ENCODE peak calls at places on chromosomes 5 and 9, in five cellular contexts. One of them, this sample, is unnamed.

GRCh38 chr9:72864327-72864726 is 88.5 kb downstream of the ALDH1A1 start:
- DNase-seq in testis: no peak
- DNase-seq in HCT116: no peak
- DNase-seq in GM12891: no peak
- DNase-seq in A549: no peak
- DNase-seq in this sample: no peak

GRCh38 chr9:78127271-78128225 is 95.9 kb upstream of the GNAQ start:
- DNase-seq in testis: no peak
- DNase-seq in HCT116: no peak
- DNase-seq in GM12891: no peak
- DNase-seq in A549: no peak
- DNase-seq in this sample: no peak

GRCh38 chr9:113609562-113610318 is 146.2 kb downstream of the RGS3 start:
- DNase-seq in testis: peak
- DNase-seq in HCT116: no peak
- DNase-seq in GM12891: no peak
- DNase-seq in A549: no peak
- DNase-seq in this sample: no peak

GRCh38 chr9:134130503-134131375 is 5.1 kb upstream of the WDR5 start:
- DNase-seq in testis: peak
- DNase-seq in HCT116: no peak
- DNase-seq in GM12891: no peak
- DNase-seq in A549: no peak
- DNase-seq in this sample: no peak

GRCh38 chr9:125172351-125172750 is 17.3 kb downstream of the PPP6C start:
- DNase-seq in testis: no peak
- DNase-seq in HCT116: no peak
- DNase-seq in GM12891: no peak
- DNase-seq in A549: no peak
- DNase-seq in this sample: no peak

GRCh38 chr9:87703636-87704276 is 22.2 kb upstream of the CTSL start:
- DNase-seq in testis: no peak
- DNase-seq in HCT116: no peak
- DNase-seq in GM12891: no peak
- DNase-seq in A549: no peak
- DNase-seq in this sample: no peak

GRCh38 chr9:19683715-19684114 is 105.1 kb downstream of the SLC24A2 start:
- DNase-seq in testis: no peak
- DNase-seq in HCT116: no peak
- DNase-seq in GM12891: no peak
- DNase-seq in A549: no peak
- DNase-seq in this sample: no peak

GRCh38 chr5:130198927-130199326 is 294.7 kb downstream of the CHSY3 start:
- DNase-seq in testis: peak
- DNase-seq in HCT116: peak
- DNase-seq in GM12891: no peak
- DNase-seq in A549: peak
- DNase-seq in this sample: no peak

GRCh38 chr5:124956471-124957029 is 210.1 kb upstream of the ZNF608 start:
- DNase-seq in testis: no peak
- DNase-seq in HCT116: no peak
- DNase-seq in GM12891: no peak
- DNase-seq in A549: no peak
- DNase-seq in this sample: no peak

GRCh38 chr9:129027224-129027684 is 877 bp downstream of the SH3GLB2 start:
- DNase-seq in testis: no peak
- DNase-seq in HCT116: no peak
- DNase-seq in GM12891: no peak
- DNase-seq in A549: no peak
- DNase-seq in this sample: no peak

GRCh38 chr5:32909207-32909606 is 198.1 kb downstream of the NPR3 start:
- DNase-seq in testis: no peak
- DNase-seq in HCT116: no peak
- DNase-seq in GM12891: no peak
- DNase-seq in A549: no peak
- DNase-seq in this sample: no peak

GRCh38 chr5:107464876-107465275 is 205.9 kb downstream of the EFNA5 start:
- DNase-seq in testis: no peak
- DNase-seq in HCT116: no peak
- DNase-seq in GM12891: no peak
- DNase-seq in A549: no peak
- DNase-seq in this sample: no peak

GRCh38 chr9:37486616-37487544 is 1.1 kb downstream of the POLR1E start:
- DNase-seq in testis: peak
- DNase-seq in HCT116: no peak
- DNase-seq in GM12891: no peak
- DNase-seq in A549: no peak
- DNase-seq in this sample: no peak

GRCh38 chr9:1009101-1009707 is 32.7 kb downstream of the DMRT3 start:
- DNase-seq in testis: peak
- DNase-seq in HCT116: peak
- DNase-seq in GM12891: peak
- DNase-seq in A549: peak
- DNase-seq in this sample: peak

GRCh38 chr9:112054916-112055315 is 120.2 kb downstream of the SUSD1 start:
- DNase-seq in testis: no peak
- DNase-seq in HCT116: no peak
- DNase-seq in GM12891: no peak
- DNase-seq in A549: no peak
- DNase-seq in this sample: no peak

GRCh38 chr5:167850901-167851300 is 440.5 kb upstream of the WWC1 start:
- DNase-seq in testis: no peak
- DNase-seq in HCT116: no peak
- DNase-seq in GM12891: no peak
- DNase-seq in A549: no peak
- DNase-seq in this sample: no peak

GRCh38 chr5:138654281-138654867 is 79.2 kb upstream of the HSPA9 start:
- DNase-seq in testis: no peak
- DNase-seq in HCT116: no peak
- DNase-seq in GM12891: no peak
- DNase-seq in A549: no peak
- DNase-seq in this sample: no peak

GRCh38 chr5:38445374-38446028 is 110.9 kb downstream of the LIFR start:
- DNase-seq in testis: peak
- DNase-seq in HCT116: no peak
- DNase-seq in GM12891: no peak
- DNase-seq in A549: no peak
- DNase-seq in this sample: peak

GRCh38 chr9:135471751-135472640 is 7.6 kb upstream of the PPP1R26 start:
- DNase-seq in testis: no peak
- DNase-seq in HCT116: no peak
- DNase-seq in GM12891: no peak
- DNase-seq in A549: no peak
- DNase-seq in this sample: no peak

GRCh38 chr5:15885156-15885555 is 294.4 kb downstream of the MARCHF11 start:
- DNase-seq in testis: no peak
- DNase-seq in HCT116: no peak
- DNase-seq in GM12891: no peak
- DNase-seq in A549: no peak
- DNase-seq in this sample: no peak

GRCh38 chr5:167993771-167994170 is 297.7 kb upstream of the WWC1 start:
- DNase-seq in testis: no peak
- DNase-seq in HCT116: no peak
- DNase-seq in GM12891: no peak
- DNase-seq in A549: no peak
- DNase-seq in this sample: no peak

GRCh38 chr5:116575635-116576042 is 1.0 kb upstream of the SEMA6A start:
- DNase-seq in testis: peak
- DNase-seq in HCT116: no peak
- DNase-seq in GM12891: peak
- DNase-seq in A549: no peak
- DNase-seq in this sample: no peak

GRCh38 chr9:122463828-122464632 is 13.7 kb downstream of the OR1J1 start:
- DNase-seq in testis: peak
- DNase-seq in HCT116: peak
- DNase-seq in GM12891: no peak
- DNase-seq in A549: no peak
- DNase-seq in this sample: no peak

GRCh38 chr9:33468215-33468730 is 5.5 kb downstream of the NOL6 start:
- DNase-seq in testis: no peak
- DNase-seq in HCT116: no peak
- DNase-seq in GM12891: no peak
- DNase-seq in A549: no peak
- DNase-seq in this sample: no peak

GRCh38 chr9:91033270-91033669 is 231.7 kb downstream of the SYK start:
- DNase-seq in testis: no peak
- DNase-seq in HCT116: no peak
- DNase-seq in GM12891: no peak
- DNase-seq in A549: no peak
- DNase-seq in this sample: no peak

GRCh38 chr9:117616436-117616835 is 87.8 kb upstream of the TLR4 start:
- DNase-seq in testis: no peak
- DNase-seq in HCT116: no peak
- DNase-seq in GM12891: no peak
- DNase-seq in A549: no peak
- DNase-seq in this sample: no peak

GRCh38 chr5:102283111-102283797 is 12.8 kb downstream of the SLCO4C1 start:
- DNase-seq in testis: no peak
- DNase-seq in HCT116: no peak
- DNase-seq in GM12891: no peak
- DNase-seq in A549: no peak
- DNase-seq in this sample: no peak

GRCh38 chr5:168346417-168346816 is 55.0 kb downstream of the WWC1 start:
- DNase-seq in testis: no peak
- DNase-seq in HCT116: no peak
- DNase-seq in GM12891: no peak
- DNase-seq in A549: no peak
- DNase-seq in this sample: no peak

GRCh38 chr5:107803728-107804127 is 133.0 kb upstream of the EFNA5 start:
- DNase-seq in testis: no peak
- DNase-seq in HCT116: no peak
- DNase-seq in GM12891: no peak
- DNase-seq in A549: no peak
- DNase-seq in this sample: no peak

GRCh38 chr5:74766348-74766886 is 500 bp downstream of the GFM2 start:
- DNase-seq in testis: no peak
- DNase-seq in HCT116: peak
- DNase-seq in GM12891: peak
- DNase-seq in A549: peak
- DNase-seq in this sample: no peak

DNA sequence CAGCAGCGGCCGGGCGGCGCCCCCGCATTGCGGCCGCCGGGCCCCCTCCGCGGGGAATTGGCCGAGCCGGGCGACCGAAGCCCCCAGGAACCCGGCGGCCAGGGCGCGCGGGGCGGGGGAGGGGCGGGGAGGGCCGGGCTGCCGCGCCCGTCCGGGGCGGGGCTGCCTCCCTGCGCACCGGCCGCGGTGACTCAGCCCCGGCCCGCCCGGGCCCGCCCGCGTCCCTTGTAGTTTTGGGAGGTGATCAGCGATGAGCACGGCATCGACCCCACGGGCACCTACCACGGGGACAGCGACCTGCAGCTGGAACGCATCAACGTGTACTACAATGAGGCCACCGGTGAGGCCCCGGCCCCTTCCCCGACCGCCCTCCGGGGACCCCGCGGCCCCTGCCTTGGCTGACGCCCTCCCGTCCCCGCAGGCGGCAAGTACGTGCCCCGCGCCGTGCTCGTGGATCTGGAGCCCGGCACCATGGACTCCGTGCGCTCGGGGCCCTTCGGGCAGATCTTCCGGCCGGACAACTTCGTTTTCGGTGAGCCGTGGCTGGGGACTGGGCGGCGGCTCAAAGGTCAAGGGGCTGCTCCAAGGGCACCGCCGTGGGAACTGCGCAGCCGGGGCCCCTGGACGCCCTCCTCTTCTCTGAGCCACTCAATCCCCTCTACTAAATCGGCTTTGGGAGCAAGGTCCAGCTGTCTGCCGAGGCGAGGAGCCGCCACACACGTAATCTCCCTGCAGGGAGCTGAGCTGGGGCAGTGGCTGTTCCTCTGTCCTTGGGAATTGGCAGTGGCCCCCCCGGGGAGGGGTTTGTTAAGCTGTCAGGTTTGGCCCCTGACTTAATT is 622 bp downstream of the TUBB4B start:
- DNase-seq in testis: no peak
- DNase-seq in HCT116: no peak
- DNase-seq in GM12891: peak
- DNase-seq in A549: no peak
- DNase-seq in this sample: peak
- TF ChIP-seq POLR2A in testis: no peak
- TF ChIP-seq POLR2A in HCT116: no peak
- TF ChIP-seq POLR2A in GM12891: no peak
- TF ChIP-seq POLR2A in A549: no peak
- TF ChIP-seq POLR2A in this sample: no peak

DNA sequence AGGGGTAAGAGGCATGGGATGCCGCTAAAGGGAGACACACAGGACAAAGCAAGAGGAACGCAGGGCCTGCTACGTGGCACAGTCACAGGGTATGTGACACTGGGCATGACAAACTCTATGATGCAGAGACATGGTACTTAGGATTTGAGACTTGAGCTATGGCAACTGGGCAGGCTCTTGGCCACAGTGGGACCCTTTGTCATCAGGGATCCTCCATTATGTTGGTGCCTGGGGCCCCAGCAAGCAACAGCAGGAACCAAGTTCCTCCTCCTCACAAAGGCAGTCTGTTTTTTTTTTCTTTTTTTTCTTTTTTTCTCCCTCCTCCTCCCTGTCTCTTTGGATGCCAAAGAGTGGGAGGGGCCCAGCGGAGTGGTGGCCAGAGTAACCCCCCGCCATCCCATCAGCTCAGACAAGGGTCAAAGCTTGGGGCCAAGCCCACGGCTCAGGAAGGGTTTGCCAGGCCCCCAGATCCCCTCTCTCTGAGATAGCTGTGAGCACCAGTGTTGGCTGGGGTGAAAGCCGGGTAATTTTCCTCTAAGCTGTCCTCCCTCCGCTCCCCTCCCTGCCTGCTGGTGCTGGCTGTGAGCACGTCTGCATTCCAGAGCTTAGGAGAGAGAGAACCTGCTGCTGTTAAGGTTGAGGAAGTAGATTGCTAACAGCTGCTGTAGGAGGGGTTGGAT is 21.1 kb downstream of the GSN start:
- DNase-seq in testis: peak
- DNase-seq in HCT116: no peak
- DNase-seq in GM12891: no peak
- DNase-seq in A549: no peak
- DNase-seq in this sample: peak
- TF ChIP-seq POLR2A in testis: no peak
- TF ChIP-seq POLR2A in HCT116: no peak
- TF ChIP-seq POLR2A in GM12891: no peak
- TF ChIP-seq POLR2A in A549: no peak
- TF ChIP-seq POLR2A in this sample: no peak

DNA sequence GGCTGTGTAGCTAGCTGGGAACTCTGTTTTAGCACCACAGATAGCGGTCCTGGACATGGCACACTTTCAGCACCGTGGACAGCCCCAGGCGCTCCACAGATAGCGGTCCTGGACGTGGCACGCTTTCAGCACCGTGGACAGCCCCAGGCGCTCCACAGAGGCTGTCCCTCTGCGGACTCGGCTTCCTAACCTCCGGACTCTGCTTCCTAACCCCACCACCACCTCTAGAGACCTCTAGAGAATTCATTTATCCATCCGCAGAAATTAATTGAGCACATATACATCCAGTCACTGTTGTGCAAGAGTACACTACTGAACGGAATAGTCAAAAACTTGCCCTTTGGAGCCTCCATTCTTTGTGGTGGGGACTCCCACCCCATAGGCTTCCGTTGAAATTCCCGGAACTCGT is 27.4 kb downstream of the UNC5A start:
- DNase-seq in testis: peak
- DNase-seq in HCT116: peak
- DNase-seq in GM12891: peak
- DNase-seq in A549: peak
- DNase-seq in this sample: peak
- TF ChIP-seq POLR2A in testis: no peak
- TF ChIP-seq POLR2A in HCT116: no peak
- TF ChIP-seq POLR2A in GM12891: no peak
- TF ChIP-seq POLR2A in A549: no peak
- TF ChIP-seq POLR2A in this sample: no peak

GRCh38 chr5:178149199-178149932 is 4.3 kb downstream of the NHP2 start:
- DNase-seq in testis: no peak
- DNase-seq in HCT116: no peak
- DNase-seq in GM12891: no peak
- DNase-seq in A549: no peak
- DNase-seq in this sample: no peak
- TF ChIP-seq POLR2A in testis: no peak
- TF ChIP-seq POLR2A in HCT116: no peak
- TF ChIP-seq POLR2A in GM12891: no peak
- TF ChIP-seq POLR2A in A549: no peak
- TF ChIP-seq POLR2A in this sample: no peak

This sample was measured in lower leg skin.